ENCODE peak calls at places on chromosome 12, in nine cellular contexts. One of them, this sample, is unnamed.

GRCh38 chr12:91722072-91722471 is 423.6 kb downstream of the BTG1 start:
- DNase-seq in NCI-H82: no peak
- DNase-seq in GM12891: no peak
- DNase-seq in NCI-H1092: no peak
- DNase-seq in left ventricle myocardium superior: no peak
- DNase-seq in thoracic aorta: no peak
- DNase-seq in BE2C: no peak
- DNase-seq in T-helper 2 cell: peak; percentile 40
- DNase-seq in dorsolateral prefrontal cortex: no peak
- DNase-seq in this sample: no peak

GRCh38 chr12:95940514-95940913 is 1.9 kb downstream of the CCDC38 start:
- DNase-seq in NCI-H1092: no peak
- DNase-seq in BE2C: no peak
- DNase-seq in thoracic aorta: no peak
- DNase-seq in NCI-H82: no peak
- DNase-seq in dorsolateral prefrontal cortex: no peak
- DNase-seq in GM12891: no peak
- DNase-seq in left ventricle myocardium superior: no peak
- DNase-seq in T-helper 2 cell: no peak
- DNase-seq in this sample: peak; percentile 87

GRCh38 chr12:14317362-14318146 is 47.9 kb upstream of the ATF7IP start:
- DNase-seq in dorsolateral prefrontal cortex: no peak
- DNase-seq in NCI-H1092: no peak
- DNase-seq in NCI-H82: peak; percentile 22
- DNase-seq in GM12891: no peak
- DNase-seq in thoracic aorta: no peak
- DNase-seq in T-helper 2 cell: no peak
- DNase-seq in BE2C: no peak
- DNase-seq in left ventricle myocardium superior: no peak
- DNase-seq in this sample: no peak

GRCh38 chr12:106096376-106096775 is 42.4 kb downstream of the NUAK1 start:
- DNase-seq in NCI-H1092: no peak
- DNase-seq in BE2C: no peak
- DNase-seq in thoracic aorta: peak; percentile 31
- DNase-seq in T-helper 2 cell: no peak
- DNase-seq in dorsolateral prefrontal cortex: no peak
- DNase-seq in NCI-H82: no peak
- DNase-seq in GM12891: no peak
- DNase-seq in left ventricle myocardium superior: no peak
- DNase-seq in this sample: peak; percentile 81

GRCh38 chr12:2179058-2179457 is 126.3 kb downstream of the CACNA1C start:
- DNase-seq in dorsolateral prefrontal cortex: no peak
- DNase-seq in NCI-H1092: no peak
- DNase-seq in GM12891: no peak
- DNase-seq in left ventricle myocardium superior: peak; percentile 43
- DNase-seq in NCI-H82: no peak
- DNase-seq in T-helper 2 cell: no peak
- DNase-seq in thoracic aorta: no peak
- DNase-seq in BE2C: no peak
- DNase-seq in this sample: no peak

GRCh38 chr12:27733052-27733656 is 22.5 kb downstream of the MRPS35 start:
- DNase-seq in thoracic aorta: no peak
- DNase-seq in left ventricle myocardium superior: no peak
- DNase-seq in T-helper 2 cell: peak; percentile 53
- DNase-seq in BE2C: peak; percentile 30
- DNase-seq in NCI-H1092: no peak
- DNase-seq in dorsolateral prefrontal cortex: no peak
- DNase-seq in NCI-H82: peak; percentile 51
- DNase-seq in GM12891: no peak
- DNase-seq in this sample: no peak

GRCh38 chr12:57674691-57675090 is 19.2 kb upstream of the OS9 start:
- DNase-seq in GM12891: no peak
- DNase-seq in BE2C: no peak
- DNase-seq in thoracic aorta: no peak
- DNase-seq in NCI-H1092: no peak
- DNase-seq in left ventricle myocardium superior: no peak
- DNase-seq in T-helper 2 cell: no peak
- DNase-seq in NCI-H82: no peak
- DNase-seq in dorsolateral prefrontal cortex: no peak
- DNase-seq in this sample: no peak

GRCh38 chr12:85179680-85180300 is 100.2 kb upstream of the ALX1 start:
- DNase-seq in thoracic aorta: no peak
- DNase-seq in left ventricle myocardium superior: no peak
- DNase-seq in NCI-H1092: no peak
- DNase-seq in T-helper 2 cell: no peak
- DNase-seq in dorsolateral prefrontal cortex: no peak
- DNase-seq in BE2C: no peak
- DNase-seq in NCI-H82: no peak
- DNase-seq in GM12891: no peak
- DNase-seq in this sample: no peak